ENCODE peak calls at places on chromosome 19, in four cellular contexts. One of them, this sample, is unnamed.

GRCh38 chr19:51788936-51789795 is 5.8 kb upstream of the FPR3 start:
- DNase-seq in HFFc6: peak
- DNase-seq in D341Med: no peak
- DNase-seq in activated naive CD8-positive, alpha-beta T cell treated with anti-CD3 and anti-CD28 coated beads for 36 hours: no peak
- DNase-seq in this sample: no peak

GRCh38 chr19:19568802-19569756 is 31.0 kb downstream of the CILP2 start:
- DNase-seq in HFFc6: peak
- DNase-seq in D341Med: no peak
- DNase-seq in activated naive CD8-positive, alpha-beta T cell treated with anti-CD3 and anti-CD28 coated beads for 36 hours: no peak
- DNase-seq in this sample: no peak

GRCh38 chr19:13644648-13645047 is 119.7 kb upstream of the MRI1 start:
- DNase-seq in HFFc6: no peak
- DNase-seq in D341Med: no peak
- DNase-seq in activated naive CD8-positive, alpha-beta T cell treated with anti-CD3 and anti-CD28 coated beads for 36 hours: no peak
- DNase-seq in this sample: no peak

GRCh38 chr19:3057275-3057714 is 5.0 kb downstream of the TLE5 start:
- DNase-seq in HFFc6: no peak
- DNase-seq in D341Med: peak
- DNase-seq in activated naive CD8-positive, alpha-beta T cell treated with anti-CD3 and anti-CD28 coated beads for 36 hours: no peak
- DNase-seq in this sample: no peak

GRCh38 chr19:16355293-16356043 is 30.8 kb downstream of the KLF2 start:
- DNase-seq in HFFc6: no peak
- DNase-seq in D341Med: no peak
- DNase-seq in activated naive CD8-positive, alpha-beta T cell treated with anti-CD3 and anti-CD28 coated beads for 36 hours: no peak
- DNase-seq in this sample: peak

GRCh38 chr19:8477889-8478288 is 24.6 kb downstream of the PRAM1 start:
- DNase-seq in HFFc6: no peak
- DNase-seq in D341Med: no peak
- DNase-seq in activated naive CD8-positive, alpha-beta T cell treated with anti-CD3 and anti-CD28 coated beads for 36 hours: no peak
- DNase-seq in this sample: no peak

GRCh38 chr19:10295305-10295846 is 5.6 kb downstream of the ICAM5 start:
- DNase-seq in HFFc6: no peak
- DNase-seq in D341Med: no peak
- DNase-seq in activated naive CD8-positive, alpha-beta T cell treated with anti-CD3 and anti-CD28 coated beads for 36 hours: peak
- DNase-seq in this sample: no peak

GRCh38 chr19:43616954-43617353 is 2.5 kb downstream of the ZNF428 start:
- DNase-seq in HFFc6: no peak
- DNase-seq in D341Med: no peak
- DNase-seq in activated naive CD8-positive, alpha-beta T cell treated with anti-CD3 and anti-CD28 coated beads for 36 hours: no peak
- DNase-seq in this sample: no peak

GRCh38 chr19:34120846-34121639 is 51.3 kb upstream of the LSM14A start:
- DNase-seq in HFFc6: peak
- DNase-seq in D341Med: peak
- DNase-seq in activated naive CD8-positive, alpha-beta T cell treated with anti-CD3 and anti-CD28 coated beads for 36 hours: peak
- DNase-seq in this sample: no peak

GRCh38 chr19:4543856-4544647 is 4.2 kb upstream of the LRG1 start:
- DNase-seq in HFFc6: no peak
- DNase-seq in D341Med: peak
- DNase-seq in activated naive CD8-positive, alpha-beta T cell treated with anti-CD3 and anti-CD28 coated beads for 36 hours: no peak
- DNase-seq in this sample: no peak

GRCh38 chr19:18795540-18795939 is 4.4 kb upstream of the COMP start:
- DNase-seq in HFFc6: no peak
- DNase-seq in D341Med: no peak
- DNase-seq in activated naive CD8-positive, alpha-beta T cell treated with anti-CD3 and anti-CD28 coated beads for 36 hours: no peak
- DNase-seq in this sample: no peak

GRCh38 chr19:15810335-15810734 is 5.1 kb downstream of the OR10H1 start:
- DNase-seq in HFFc6: no peak
- DNase-seq in D341Med: no peak
- DNase-seq in activated naive CD8-positive, alpha-beta T cell treated with anti-CD3 and anti-CD28 coated beads for 36 hours: no peak
- DNase-seq in this sample: no peak

GRCh38 chr19:44740351-44740824 is 8.1 kb upstream of the BCL3 start:
- DNase-seq in HFFc6: no peak
- DNase-seq in D341Med: peak
- DNase-seq in activated naive CD8-positive, alpha-beta T cell treated with anti-CD3 and anti-CD28 coated beads for 36 hours: no peak
- DNase-seq in this sample: no peak

GRCh38 chr19:3712663-3713531 is 4.7 kb downstream of the TJP3 start:
- DNase-seq in HFFc6: no peak
- DNase-seq in D341Med: no peak
- DNase-seq in activated naive CD8-positive, alpha-beta T cell treated with anti-CD3 and anti-CD28 coated beads for 36 hours: no peak
- DNase-seq in this sample: no peak

GRCh38 chr19:46497773-46498172 is 2.1 kb upstream of the PNMA8B start:
- DNase-seq in HFFc6: peak
- DNase-seq in D341Med: no peak
- DNase-seq in activated naive CD8-positive, alpha-beta T cell treated with anti-CD3 and anti-CD28 coated beads for 36 hours: no peak
- DNase-seq in this sample: no peak

GRCh38 chr19:12783849-12784393 is 7.4 kb upstream of the JUNB start:
- DNase-seq in HFFc6: no peak
- DNase-seq in D341Med: no peak
- DNase-seq in activated naive CD8-positive, alpha-beta T cell treated with anti-CD3 and anti-CD28 coated beads for 36 hours: no peak
- DNase-seq in this sample: no peak

GRCh38 chr19:17337675-17338439 is 504 bp downstream of the GTPBP3 start:
- DNase-seq in HFFc6: no peak
- DNase-seq in D341Med: peak
- DNase-seq in activated naive CD8-positive, alpha-beta T cell treated with anti-CD3 and anti-CD28 coated beads for 36 hours: peak
- DNase-seq in this sample: no peak

GRCh38 chr19:10379880-10380310 is 477 bp downstream of the TYK2 start:
- DNase-seq in HFFc6: no peak
- DNase-seq in D341Med: peak
- DNase-seq in activated naive CD8-positive, alpha-beta T cell treated with anti-CD3 and anti-CD28 coated beads for 36 hours: no peak
- DNase-seq in this sample: no peak

GRCh38 chr19:42091300-42092266 is 15.6 kb downstream of the ZNF574 start:
- DNase-seq in HFFc6: peak
- DNase-seq in D341Med: peak
- DNase-seq in activated naive CD8-positive, alpha-beta T cell treated with anti-CD3 and anti-CD28 coated beads for 36 hours: no peak
- DNase-seq in this sample: no peak

GRCh38 chr19:918481-919156 is 1.5 kb downstream of the KISS1R start:
- DNase-seq in HFFc6: no peak
- DNase-seq in D341Med: no peak
- DNase-seq in activated naive CD8-positive, alpha-beta T cell treated with anti-CD3 and anti-CD28 coated beads for 36 hours: peak
- DNase-seq in this sample: no peak

GRCh38 chr19:6064016-6064702 is 46.1 kb downstream of the RFX2 start:
- DNase-seq in HFFc6: peak
- DNase-seq in D341Med: no peak
- DNase-seq in activated naive CD8-positive, alpha-beta T cell treated with anti-CD3 and anti-CD28 coated beads for 36 hours: no peak
- DNase-seq in this sample: peak

GRCh38 chr19:44164327-44164672 is 600 bp upstream of the ZNF226 start:
- DNase-seq in HFFc6: no peak
- DNase-seq in D341Med: peak
- DNase-seq in activated naive CD8-positive, alpha-beta T cell treated with anti-CD3 and anti-CD28 coated beads for 36 hours: no peak
- DNase-seq in this sample: no peak

GRCh38 chr19:49636230-49636932 is 3.6 kb downstream of the RRAS start:
- DNase-seq in HFFc6: no peak
- DNase-seq in D341Med: no peak
- DNase-seq in activated naive CD8-positive, alpha-beta T cell treated with anti-CD3 and anti-CD28 coated beads for 36 hours: no peak
- DNase-seq in this sample: no peak

GRCh38 chr19:53172892-53173291 is 14.0 kb upstream of the ZNF347 start:
- DNase-seq in HFFc6: no peak
- DNase-seq in D341Med: no peak
- DNase-seq in activated naive CD8-positive, alpha-beta T cell treated with anti-CD3 and anti-CD28 coated beads for 36 hours: no peak
- DNase-seq in this sample: peak

GRCh38 chr19:15479391-15480345 is at the start of gene PGLYRP2:
- DNase-seq in HFFc6: peak
- DNase-seq in D341Med: peak
- DNase-seq in activated naive CD8-positive, alpha-beta T cell treated with anti-CD3 and anti-CD28 coated beads for 36 hours: no peak
- DNase-seq in this sample: no peak

GRCh38 chr19:19405919-19406877 is 723 bp downstream of the GATAD2A start:
- DNase-seq in HFFc6: peak
- DNase-seq in D341Med: peak
- DNase-seq in activated naive CD8-positive, alpha-beta T cell treated with anti-CD3 and anti-CD28 coated beads for 36 hours: peak
- DNase-seq in this sample: no peak

GRCh38 chr19:6587093-6587820 is 3.7 kb downstream of the CD70 start:
- DNase-seq in HFFc6: no peak
- DNase-seq in D341Med: no peak
- DNase-seq in activated naive CD8-positive, alpha-beta T cell treated with anti-CD3 and anti-CD28 coated beads for 36 hours: no peak
- DNase-seq in this sample: no peak

GRCh38 chr19:17893766-17894165 is 22.0 kb downstream of the SLC5A5 start:
- DNase-seq in HFFc6: no peak
- DNase-seq in D341Med: peak
- DNase-seq in activated naive CD8-positive, alpha-beta T cell treated with anti-CD3 and anti-CD28 coated beads for 36 hours: no peak
- DNase-seq in this sample: no peak

GRCh38 chr19:4328243-4328990 is 10.2 kb downstream of the STAP2 start:
- DNase-seq in HFFc6: peak
- DNase-seq in D341Med: peak
- DNase-seq in activated naive CD8-positive, alpha-beta T cell treated with anti-CD3 and anti-CD28 coated beads for 36 hours: peak
- DNase-seq in this sample: peak

GRCh38 chr19:21848706-21849105 is 12.7 kb upstream of the ZNF43 start:
- DNase-seq in HFFc6: no peak
- DNase-seq in D341Med: no peak
- DNase-seq in activated naive CD8-positive, alpha-beta T cell treated with anti-CD3 and anti-CD28 coated beads for 36 hours: no peak
- DNase-seq in this sample: no peak

GRCh38 chr19:55197531-55197930 is 11.8 kb downstream of the PTPRH start:
- DNase-seq in HFFc6: no peak
- DNase-seq in D341Med: no peak
- DNase-seq in activated naive CD8-positive, alpha-beta T cell treated with anti-CD3 and anti-CD28 coated beads for 36 hours: no peak
- DNase-seq in this sample: no peak

GRCh38 chr19:367963-368623 is 23.5 kb upstream of the MIER2 start:
- DNase-seq in HFFc6: no peak
- DNase-seq in D341Med: no peak
- DNase-seq in activated naive CD8-positive, alpha-beta T cell treated with anti-CD3 and anti-CD28 coated beads for 36 hours: no peak
- DNase-seq in this sample: no peak

GRCh38 chr19:15934332-15935078 is at the start of gene CYP4F11:
- DNase-seq in HFFc6: no peak
- DNase-seq in D341Med: peak
- DNase-seq in activated naive CD8-positive, alpha-beta T cell treated with anti-CD3 and anti-CD28 coated beads for 36 hours: no peak
- DNase-seq in this sample: no peak

GRCh38 chr19:47183579-47183978 is 47.4 kb downstream of the BBC3 start:
- DNase-seq in HFFc6: no peak
- DNase-seq in D341Med: no peak
- DNase-seq in activated naive CD8-positive, alpha-beta T cell treated with anti-CD3 and anti-CD28 coated beads for 36 hours: no peak
- DNase-seq in this sample: no peak

GRCh38 chr19:49833594-49833993 is 15.5 kb downstream of the MED25 start:
- DNase-seq in HFFc6: no peak
- DNase-seq in D341Med: no peak
- DNase-seq in activated naive CD8-positive, alpha-beta T cell treated with anti-CD3 and anti-CD28 coated beads for 36 hours: no peak
- DNase-seq in this sample: no peak

GRCh38 chr19:41753159-41753558 is 2.2 kb upstream of the CEACAM6 start:
- DNase-seq in HFFc6: peak
- DNase-seq in D341Med: peak
- DNase-seq in activated naive CD8-positive, alpha-beta T cell treated with anti-CD3 and anti-CD28 coated beads for 36 hours: peak
- DNase-seq in this sample: peak

GRCh38 chr19:41688687-41689086 is 617 bp upstream of the CEACAM7 start:
- DNase-seq in HFFc6: no peak
- DNase-seq in D341Med: no peak
- DNase-seq in activated naive CD8-positive, alpha-beta T cell treated with anti-CD3 and anti-CD28 coated beads for 36 hours: no peak
- DNase-seq in this sample: no peak

GRCh38 chr19:19319725-19320361 is 466 bp downstream of the SUGP1 start:
- DNase-seq in HFFc6: no peak
- DNase-seq in D341Med: no peak
- DNase-seq in activated naive CD8-positive, alpha-beta T cell treated with anti-CD3 and anti-CD28 coated beads for 36 hours: no peak
- DNase-seq in this sample: no peak

This sample was measured in NCI-H226.